ENCODE peak calls at places on chromosomes 5 and 9, in seven cellular contexts. B is SK-MEL-5, T is RPMI7951, Z is endothelial cell, A is AG04450, Q is Caki2, R is posterior cingulate gyrus. D is an unnamed sample.
A peak's percentile ranks its signal among the peaks of the same experiment; 100 is the strongest.

GRCh38 chr5:139985733-139986132 is 57.4 kb downstream of the NRG2 start:
- DNase-seq in B (peak; percentile 77), Z (no peak), R (no peak), T (peak; percentile 96), Q (peak; percentile 88), A (peak; percentile 3), D (no peak)

GRCh38 chr9:93656426-93657222 is 80.2 kb downstream of the PHF2 start:
- DNase-seq in A (no peak), R (no peak), T (no peak), Z (no peak), B (no peak), Q (no peak), D (no peak)

GRCh38 chr9:29730096-29730621 is 2156.9 kb upstream of the C9orf72 start:
- DNase-seq in Q (peak; percentile 4), R (no peak), B (no peak), A (no peak), T (no peak), Z (no peak), D (no peak)

GRCh38 chr9:127557466-127557869 is 54.6 kb upstream of the STXBP1 start:
- DNase-seq in B (peak; percentile 67), Z (no peak), Q (no peak), R (no peak), T (peak; percentile 94), A (no peak), D (no peak)

GRCh38 chr9:98249774-98250173 is 5.7 kb downstream of the TBC1D2 start:
- DNase-seq in Q (peak; percentile 74), T (no peak), R (no peak), Z (no peak), A (no peak), B (no peak), D (no peak)

GRCh38 chr9:74078647-74079046 is 418.5 kb upstream of the RORB start:
- DNase-seq in B (no peak), Q (peak; percentile 55), A (no peak), Z (no peak), R (no peak), T (peak; percentile 36), D (no peak)

GRCh38 chr9:116653580-116654355 is 33.3 kb upstream of the TRIM32 start:
- DNase-seq in A (no peak), Q (no peak), T (peak; percentile 54), Z (no peak), R (no peak), B (peak; percentile 41), D (no peak)

GRCh38 chr5:137638841-137639240 is 97.0 kb downstream of the KLHL3 start:
- DNase-seq in Q (no peak), A (no peak), T (no peak), B (no peak), Z (no peak), R (no peak), D (no peak)

GRCh38 chr9:135811796-135812195 is 95.5 kb downstream of the CAMSAP1 start:
- DNase-seq in Z (no peak), A (no peak), T (no peak), Q (no peak), B (no peak), R (no peak), D (no peak)

GRCh38 chr5:80284720-80285119 is 28.9 kb upstream of the SERINC5 start:
- DNase-seq in Q (no peak), B (no peak), Z (no peak), T (no peak), R (no peak), A (no peak), D (no peak)

GRCh38 chr9:81053298-81054025 is 635.9 kb downstream of the TLE1 start:
- DNase-seq in R (no peak), T (no peak), B (no peak), Z (no peak), Q (no peak), A (no peak), D (no peak)

GRCh38 chr9:127779136-127779981 is 893 bp upstream of the SH2D3C start:
- DNase-seq in B (no peak), A (no peak), Q (no peak), T (no peak), R (no peak), Z (no peak), D (peak; percentile 76)

GRCh38 chr5:89399553-89399952 is 516.6 kb upstream of the MEF2C start:
- DNase-seq in T (no peak), B (no peak), Z (no peak), R (no peak), Q (no peak), A (no peak), D (no peak)

GRCh38 chr9:134433101-134433500 is 106.8 kb downstream of the RXRA start:
- DNase-seq in A (no peak), Q (no peak), T (peak; percentile 49), B (no peak), Z (no peak), R (no peak), D (no peak)

GRCh38 chr5:95081500-95082355 is 203.2 kb downstream of the MCTP1 start:
- DNase-seq in T (peak; percentile 81), A (peak; percentile 63), Z (no peak), R (no peak), B (peak; percentile 91), Q (peak; percentile 78), D (no peak)

GRCh38 chr5:160938532-160938931 is 86.5 kb upstream of the ATP10B start:
- DNase-seq in A (no peak), R (no peak), B (no peak), T (peak; percentile 2), Z (no peak), Q (peak; percentile 45), D (no peak)

GRCh38 chr5:131795879-131796792 is 681 bp downstream of the FNIP1 start:
- DNase-seq in R (peak; percentile 47), Q (peak; percentile 33), B (peak; percentile 38), Z (peak; percentile 61), A (no peak), T (peak; percentile 56), D (no peak)

GRCh38 chr5:79798892-79799590 is 109.4 kb downstream of the CMYA5 start:
- DNase-seq in Z (no peak), B (peak; percentile 66), A (no peak), Q (no peak), R (no peak), T (no peak), D (no peak)

GRCh38 chr5:148949871-148950863 is 112.7 kb downstream of the SH3TC2 start:
- DNase-seq in Z (no peak), A (no peak), B (no peak), T (no peak), R (peak; percentile 35), Q (no peak), D (no peak)

GRCh38 chr5:132072508-132072907 is 1.1 kb upstream of the CSF2 start:
- DNase-seq in Q (no peak), B (no peak), R (no peak), T (no peak), A (no peak), Z (no peak), D (no peak)

GRCh38 chr5:158522001-158522400 is 577.7 kb downstream of the EBF1 start:
- DNase-seq in Z (no peak), Q (no peak), A (no peak), B (no peak), T (no peak), R (no peak), D (no peak)

GRCh38 chr9:132181796-132182521 is 20.1 kb downstream of the NTNG2 start:
- DNase-seq in R (no peak), Q (no peak), Z (no peak), T (no peak), B (no peak), A (no peak), D (no peak)

GRCh38 chr9:97307500-97308163 is at the start of gene CCDC180:
- DNase-seq in Z (no peak), B (no peak), A (no peak), Q (no peak), T (peak; percentile 28), R (no peak), D (no peak)

GRCh38 chr9:38404314-38404713 is 11.8 kb downstream of the ALDH1B1 start:
- DNase-seq in B (no peak), T (no peak), R (no peak), A (no peak), Q (no peak), Z (no peak), D (no peak)

GRCh38 chr5:141780952-141781730 is 97.1 kb downstream of the PCDH1 start:
- DNase-seq in A (no peak), Q (no peak), Z (no peak), B (no peak), T (no peak), R (no peak), D (no peak)

GRCh38 chr5:9265391-9266287 is 280.2 kb downstream of the SEMA5A start:
- DNase-seq in R (no peak), Z (no peak), B (peak; percentile 92), A (peak; percentile 91), Q (no peak), T (peak; percentile 99), D (no peak)

GRCh38 chr5:65034782-65035181 is 266.1 kb downstream of the CWC27 start:
- DNase-seq in Q (no peak), A (no peak), T (no peak), Z (peak; percentile 17), R (no peak), B (no peak), D (no peak)

D was measured in naive B cell.